ENCODE peak calls at places on chromosome 2, in eight cellular contexts. T, M, H, Z, W, N, B and J are unnamed samples.
A peak's percentile ranks its signal among the peaks of the same experiment; 100 is the strongest.

GRCh38 chr2:205617905-205618304 is 64.4 kb upstream of the NRP2 start:
- DNase-seq in W (no peak), N (no peak), M (no peak), B (no peak), Z (no peak), H (no peak), T (no peak), J (no peak)

GRCh38 chr2:236365258-236366048 is 101.2 kb upstream of the ASB18 start:
- DNase-seq in W (no peak), T (peak; percentile 61), B (no peak), N (no peak), M (no peak), Z (no peak), H (no peak), J (no peak)

GRCh38 chr2:10876394-10876793 is 35.3 kb upstream of the KCNF1 start:
- DNase-seq in B (no peak), T (no peak), Z (no peak), N (no peak), H (no peak), W (no peak), M (no peak), J (no peak)

GRCh38 chr2:7725132-7725849 is 808.1 kb downstream of the RNF144A start:
- DNase-seq in H (no peak), B (peak; percentile 26), N (no peak), Z (peak; percentile 19), W (no peak), M (no peak), T (no peak), J (no peak)

GRCh38 chr2:98632351-98632750 is 24.0 kb downstream of the UNC50 start:
- DNase-seq in N (no peak), H (no peak), W (no peak), M (no peak), Z (no peak), T (no peak), B (no peak), J (no peak)

GRCh38 chr2:56749152-56749752 is 565.5 kb downstream of the CCDC85A start:
- DNase-seq in N (no peak), T (no peak), H (no peak), M (no peak), W (peak; percentile 21), Z (no peak), B (peak; percentile 6), J (no peak)

GRCh38 chr2:223459328-223459939 is 142.7 kb downstream of the SCG2 start:
- DNase-seq in W (peak; percentile 27), N (no peak), T (no peak), H (peak; percentile 6), Z (no peak), B (peak; percentile 44), M (no peak), J (no peak)

GRCh38 chr2:101440127-101440738 is 34.7 kb downstream of the RFX8 start:
- DNase-seq in M (no peak), B (peak; percentile 66), H (no peak), T (no peak), N (peak; percentile 63), W (no peak), Z (no peak), J (no peak)

GRCh38 chr2:172674034-172674967 is 61.3 kb upstream of the RAPGEF4 start:
- DNase-seq in B (no peak), H (peak; percentile 55), T (peak; percentile 91), W (no peak), N (peak; percentile 60), Z (no peak), M (no peak), J (no peak)

GRCh38 chr2:10741139-10741538 is 19.7 kb downstream of the ATP6V1C2 start:
- DNase-seq in W (no peak), N (no peak), M (no peak), Z (no peak), B (no peak), T (no peak), H (no peak), J (no peak)

GRCh38 chr2:14016289-14016955 is 616.1 kb upstream of the LRATD1 start:
- DNase-seq in T (no peak), H (no peak), Z (no peak), W (no peak), M (no peak), N (peak; percentile 73), B (no peak), J (no peak)

GRCh38 chr2:158781562-158781961 is 13.6 kb upstream of the DAPL1 start:
- DNase-seq in T (no peak), Z (peak; percentile 22), N (no peak), H (no peak), W (no peak), M (no peak), B (peak; percentile 37), J (no peak)

GRCh38 chr2:206004004-206004693 is 81.8 kb downstream of the INO80D start:
- DNase-seq in W (peak; percentile 6), H (peak; percentile 19), T (no peak), M (no peak), Z (no peak), N (no peak), B (peak; percentile 18), J (no peak)

GRCh38 chr2:193935114-193935513 is 1721.9 kb upstream of the SLC39A10 start:
- DNase-seq in Z (no peak), H (no peak), T (no peak), W (no peak), N (no peak), M (no peak), B (no peak), J (no peak)

GRCh38 chr2:178114462-178114861 is 2.2 kb downstream of the RBM45 start:
- DNase-seq in W (no peak), B (no peak), T (no peak), Z (no peak), N (no peak), M (no peak), H (no peak), J (no peak)

GRCh38 chr2:178109813-178110212 is 2.4 kb upstream of the RBM45 start:
- DNase-seq in T (no peak), B (peak; percentile 48), H (peak; percentile 29), Z (no peak), M (no peak), W (peak; percentile 33), N (no peak), J (no peak)

GRCh38 chr2:178111743-178112142 is 494 bp upstream of the RBM45 start:
- DNase-seq in Z (no peak), N (no peak), T (no peak), H (no peak), B (no peak), W (no peak), M (no peak), J (no peak)

GRCh38 chr2:178110681-178111080 is 1.6 kb upstream of the RBM45 start:
- DNase-seq in T (no peak), N (no peak), H (no peak), Z (no peak), B (no peak), M (no peak), W (no peak), J (no peak)

GRCh38 chr2:178112202-178113152 is at the start of gene RBM45:
- DNase-seq in B (peak; percentile 89), Z (peak; percentile 89), H (peak; percentile 95), T (peak; percentile 99), W (peak; percentile 87), N (peak; percentile 94), M (peak; percentile 81), J (peak; percentile 96)
- TF ChIP-seq POLR2A in B (peak; percentile 65), Z (peak; percentile 46), H (peak; percentile 93), T (peak; percentile 78), W (peak; percentile 79), N (no peak), M (peak; percentile 30), J (peak; percentile 73)

GRCh38 chr2:74021407-74021755 is 36.7 kb downstream of the TET3 start:
- DNase-seq in H (no peak), T (no peak), N (no peak), M (no peak), Z (no peak), W (no peak), B (no peak), J (no peak)
- H3K4me1 ChIP-seq in H (peaks cover 26% of the 10 kb centered on the region), T (no peaks in the 10 kb centered on the region), N (no peaks in the 10 kb centered on the region), M (peaks cover 6% of the 10 kb centered on the region), Z (no peaks in the 10 kb centered on the region), W (no peaks in the 10 kb centered on the region), B (peaks cover 2% of the 10 kb centered on the region), J (no peaks in the 10 kb centered on the region)

GRCh38 chr2:22221006-22221405 is 1097.2 kb downstream of the TDRD15 start:
- DNase-seq in Z (no peak), N (no peak), H (no peak), W (no peak), B (peak; percentile 4), M (no peak), T (no peak), J (no peak)
- H3K27ac ChIP-seq in Z (no peak overlapping the region), N (no peak overlapping the region), H (no peak overlapping the region), W (no peak overlapping the region), B (no peak overlapping the region), M (no peak overlapping the region), T (no peak overlapping the region), J (no peak overlapping the region)

DNA sequence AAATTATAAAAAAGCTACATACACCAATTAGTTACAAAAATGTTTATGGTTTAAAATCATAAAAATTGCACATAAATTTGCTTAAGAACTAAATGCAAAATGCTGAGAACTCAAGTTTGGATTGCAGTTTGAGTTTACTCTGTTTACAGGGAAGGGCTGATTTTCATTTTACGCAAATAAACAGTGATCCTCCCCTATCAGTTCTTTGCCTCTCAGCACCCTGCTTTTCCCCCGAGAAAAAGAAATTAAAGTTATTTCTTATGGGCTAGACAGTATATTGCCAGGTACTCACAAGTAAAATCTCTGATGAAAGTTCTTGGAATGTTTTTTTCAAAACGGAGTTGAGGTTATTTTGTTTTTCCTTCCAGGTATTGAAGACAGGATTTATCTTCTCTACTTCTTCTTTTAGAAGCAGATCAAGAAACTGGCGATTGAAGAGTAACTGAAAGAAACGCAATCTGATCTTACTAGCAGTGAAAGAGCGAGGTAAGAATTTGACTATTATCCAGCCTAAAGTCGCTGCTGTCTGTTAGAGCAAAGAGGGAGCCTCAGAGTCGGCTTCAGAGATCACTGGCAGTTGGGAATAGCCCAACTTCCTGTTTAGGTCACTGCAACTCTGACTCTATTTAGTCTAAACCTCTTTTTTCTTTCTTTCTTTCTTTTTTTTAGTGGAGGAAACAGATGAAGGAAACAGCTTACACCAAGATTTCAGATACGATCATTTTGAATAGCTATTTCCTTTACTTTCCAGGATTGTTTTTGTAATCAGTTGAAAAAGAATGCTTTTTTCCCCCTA is at the start of gene TFPI:
- DNase-seq in H (peak; percentile 32), T (no peak), B (peak; percentile 78), W (no peak), Z (peak; percentile 43), M (no peak), N (no peak), J (no peak)
- TF ChIP-seq POLR2A in H (peak; percentile 89), T (peak; percentile 66), B (peak; percentile 91), W (no peak), Z (peak; percentile 36), M (peak; percentile 19), N (no peak), J (no peak)

GRCh38 chr2:239482801-239483712 is 82.2 kb upstream of the HDAC4 start:
- DNase-seq in H (no peak), Z (no peak), N (no peak), M (no peak), W (no peak), B (no peak), T (peak; percentile 64), J (no peak)
- H3K4me1 ChIP-seq in H (no peaks in the 10 kb centered on the region), Z (no peaks in the 10 kb centered on the region), N (no peaks in the 10 kb centered on the region), M (peaks cover 6% of the 10 kb centered on the region), W (no peaks in the 10 kb centered on the region), B (no peaks in the 10 kb centered on the region), T (no peaks in the 10 kb centered on the region), J (no peaks in the 10 kb centered on the region)